ENCODE peak calls at places on chromosomes 6 and 20, in four cellular contexts. Q, P, C and W are unnamed samples.

GRCh38 chr6:33896391-33897192 is 92.8 kb upstream of the MLN start:
- DNase-seq in Q (peak; percentile 12), P (no peak), C (no peak), W (no peak)

GRCh38 chr6:39200498-39201020 is 28.7 kb downstream of the KCNK5 start:
- DNase-seq in Q (no peak), P (no peak), C (no peak), W (no peak)

GRCh38 chr6:125886914-125887313 is 69.7 kb upstream of the HINT3 start:
- DNase-seq in Q (no peak), P (no peak), C (no peak), W (no peak)

GRCh38 chr6:133724726-133725125 is 164.2 kb upstream of the TCF21 start:
- DNase-seq in Q (peak; percentile 69), P (no peak), C (no peak), W (peak; percentile 74)

GRCh38 chr20:32564921-32565734 is 20.0 kb downstream of the NOL4L start:
- DNase-seq in Q (no peak), P (no peak), C (no peak), W (no peak)

GRCh38 chr6:147676896-147677295 is 168.4 kb downstream of the SAMD5 start:
- DNase-seq in Q (no peak), P (no peak), C (no peak), W (no peak)

GRCh38 chr6:29295623-29296022 is 5.9 kb upstream of the OR14J1 start:
- DNase-seq in Q (no peak), P (no peak), C (no peak), W (no peak)

GRCh38 chr6:28658475-28659249 is 133.0 kb downstream of the GPX5 start:
- DNase-seq in Q (peak; percentile 12), P (peak; percentile 36), C (peak; percentile 51), W (peak; percentile 56)

GRCh38 chr6:33729059-33729458 is 17.6 kb upstream of the UQCC2 start:
- DNase-seq in Q (no peak), P (no peak), C (no peak), W (no peak)

GRCh38 chr6:35311390-35312075 is 13.9 kb downstream of the DEF6 start:
- DNase-seq in Q (no peak), P (peak; percentile 22), C (no peak), W (no peak)

GRCh38 chr6:1659816-1660215 is 50.1 kb downstream of the FOXC1 start:
- DNase-seq in Q (no peak), P (no peak), C (no peak), W (no peak)

GRCh38 chr6:11275598-11275997 is 43.1 kb upstream of the NEDD9 start:
- DNase-seq in Q (no peak), P (no peak), C (no peak), W (no peak)

GRCh38 chr6:11810039-11810541 is 31.5 kb upstream of the ADTRP start:
- DNase-seq in Q (peak; percentile 79), P (no peak), C (no peak), W (no peak)

GRCh38 chr6:137241481-137242011 is 22.4 kb upstream of the IFNGR1 start:
- DNase-seq in Q (peak; percentile 46), P (no peak), C (no peak), W (peak; percentile 6)

GRCh38 chr6:43934803-43935602 is 165.0 kb downstream of the VEGFA start:
- DNase-seq in Q (no peak), P (no peak), C (no peak), W (no peak)

GRCh38 chr6:137102050-137102848 is 57.5 kb upstream of the IL20RA start:
- DNase-seq in Q (no peak), P (no peak), C (no peak), W (no peak)

GRCh38 chr6:149560736-149561135 is 5.4 kb upstream of the GINM1 start:
- DNase-seq in Q (no peak), P (peak; percentile 45), C (no peak), W (peak; percentile 29)

GRCh38 chr6:139433647-139434419 is 59.4 kb upstream of the CITED2 start:
- DNase-seq in Q (peak; percentile 73), P (no peak), C (no peak), W (peak; percentile 31)

GRCh38 chr6:119204744-119205143 is 126.3 kb upstream of the FAM184A start:
- DNase-seq in Q (no peak), P (no peak), C (no peak), W (no peak)

GRCh38 chr6:23325065-23325464 is 755.7 kb downstream of the HDGFL1 start:
- DNase-seq in Q (no peak), P (no peak), C (no peak), W (no peak)

GRCh38 chr6:150230877-150231428 is 88.1 kb downstream of the PPP1R14C start:
- DNase-seq in Q (no peak), P (no peak), C (no peak), W (no peak)

GRCh38 chr20:17671051-17671450 is 11.0 kb downstream of the RRBP1 start:
- DNase-seq in Q (no peak), P (no peak), C (no peak), W (no peak)

GRCh38 chr20:3924304-3925112 is 35.3 kb downstream of the PANK2 start:
- DNase-seq in Q (no peak), P (no peak), C (no peak), W (no peak)

GRCh38 chr6:29793036-29793356 is 34.6 kb upstream of the HLA-G start:
- DNase-seq in Q (no peak), P (no peak), C (no peak), W (no peak)

GRCh38 chr6:39945626-39946025 is 11.4 kb upstream of the MOCS1 start:
- DNase-seq in Q (no peak), P (no peak), C (no peak), W (no peak)

GRCh38 chr6:148868314-148868713 is 121.5 kb downstream of the UST start:
- DNase-seq in Q (peak; percentile 86), P (no peak), C (no peak), W (no peak)

GRCh38 chr6:3370361-3371221 is 86.3 kb downstream of the SLC22A23 start:
- DNase-seq in Q (no peak), P (no peak), C (no peak), W (peak; percentile 54)

GRCh38 chr6:138640028-138640427 is 133.5 kb upstream of the CCDC28A start:
- DNase-seq in Q (no peak), P (no peak), C (no peak), W (no peak)

GRCh38 chr20:47489448-47489872 is 12.2 kb upstream of the NCOA3 start:
- DNase-seq in Q (no peak), P (no peak), C (no peak), W (no peak)

GRCh38 chr20:25579081-25579770 is 6.1 kb downstream of the NINL start:
- DNase-seq in Q (no peak), P (no peak), C (no peak), W (peak; percentile 27)

GRCh38 chr6:132392792-132393191 is 8.5 kb downstream of the MOXD1 start:
- DNase-seq in Q (no peak), P (peak; percentile 25), C (no peak), W (peak; percentile 51)

GRCh38 chr20:16639027-16639941 is 66.0 kb upstream of the KIF16B start:
- DNase-seq in Q (no peak), P (no peak), C (no peak), W (peak; percentile 70)

GRCh38 chr6:14079433-14079832 is 38.1 kb upstream of the CD83 start:
- DNase-seq in Q (peak; percentile 53), P (no peak), C (no peak), W (no peak)

DNA sequence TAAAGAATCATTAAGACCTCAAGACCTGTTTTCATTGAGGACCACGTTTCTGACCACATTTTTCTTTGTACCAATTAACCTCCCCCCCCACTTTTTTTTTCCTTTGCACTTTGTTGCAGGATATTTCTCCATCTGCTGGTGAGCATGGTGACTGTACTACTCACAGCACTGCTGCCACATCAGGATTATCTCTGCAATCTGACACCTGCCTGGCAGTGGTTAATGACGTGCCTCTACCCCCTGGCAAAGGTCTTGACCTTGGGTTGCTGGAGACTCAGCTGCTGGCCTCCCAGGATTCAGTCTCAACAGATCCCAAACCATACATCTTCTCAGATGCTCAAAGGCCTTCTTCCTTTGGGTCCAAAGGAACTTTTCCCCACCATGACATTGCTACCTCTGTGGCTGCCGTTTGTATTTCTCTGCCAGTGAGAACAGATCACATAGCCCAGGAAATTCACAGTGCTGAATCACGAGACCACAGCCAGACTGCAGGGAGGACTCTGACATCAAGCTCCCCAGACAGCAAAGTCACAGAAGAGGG is 46.6 kb upstream of the EDN3 start:
- DNase-seq in Q (no peak), P (no peak), C (no peak), W (peak; percentile 20)
- H3K4me1 ChIP-seq in Q (no peaks in the 10 kb centered on the region), P (no peaks in the 10 kb centered on the region), C (no peaks in the 10 kb centered on the region), W (no peaks in the 10 kb centered on the region)

DNA sequence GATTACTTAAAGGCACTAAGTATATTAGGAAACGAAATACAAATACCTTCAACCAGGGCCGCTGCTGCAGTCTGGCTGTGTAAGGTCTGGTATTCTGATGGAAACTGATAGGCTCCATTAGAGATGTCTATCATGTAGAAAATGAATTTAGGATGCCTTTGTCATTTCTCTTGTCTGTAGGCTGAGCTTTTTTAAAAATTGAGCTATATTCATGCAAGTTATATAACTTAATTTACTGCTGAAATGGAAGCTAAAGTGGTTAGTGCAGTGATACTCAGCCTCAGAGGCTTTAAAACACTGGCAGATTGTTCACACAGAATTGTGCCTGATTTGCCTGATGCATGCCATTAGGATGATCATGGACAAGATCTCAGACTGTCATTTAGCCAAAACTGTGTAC is 286.2 kb upstream of the QKI start:
- DNase-seq in Q (no peak), P (no peak), C (no peak), W (no peak)
- H4K5ac ChIP-seq in Q (no peak overlapping the region), P (no peak overlapping the region), C (no peak overlapping the region), W (no peak overlapping the region)

GRCh38 chr20:61100489-61100888 is 151.6 kb upstream of the CDH4 start:
- DNase-seq in Q (no peak), P (no peak), C (no peak), W (no peak)

GRCh38 chr20:61105395-61105794 is 146.7 kb upstream of the CDH4 start:
- DNase-seq in Q (no peak), P (no peak), C (no peak), W (no peak)

GRCh38 chr20:61094581-61094980 is 157.5 kb upstream of the CDH4 start:
- DNase-seq in Q (no peak), P (no peak), C (no peak), W (no peak)

GRCh38 chr20:61096463-61096862 is 155.6 kb upstream of the CDH4 start:
- DNase-seq in Q (no peak), P (no peak), C (no peak), W (no peak)

GRCh38 chr20:61099786-61100185 is 152.3 kb upstream of the CDH4 start:
- DNase-seq in Q (no peak), P (no peak), C (no peak), W (no peak)
- H3K4me2 ChIP-seq in Q (no peak overlapping the region), P (no peak overlapping the region), C (no peak overlapping the region), W (no peak overlapping the region)

GRCh38 chr6:100595456-100595855 is 130.7 kb upstream of the SIM1 start:
- DNase-seq in Q (no peak), P (no peak), C (no peak), W (no peak)
- H3K4me1 ChIP-seq in Q (peaks cover 2% of the 10 kb centered on the region), P (no peaks in the 10 kb centered on the region), C (no peaks in the 10 kb centered on the region), W (no peaks in the 10 kb centered on the region)

DNA sequence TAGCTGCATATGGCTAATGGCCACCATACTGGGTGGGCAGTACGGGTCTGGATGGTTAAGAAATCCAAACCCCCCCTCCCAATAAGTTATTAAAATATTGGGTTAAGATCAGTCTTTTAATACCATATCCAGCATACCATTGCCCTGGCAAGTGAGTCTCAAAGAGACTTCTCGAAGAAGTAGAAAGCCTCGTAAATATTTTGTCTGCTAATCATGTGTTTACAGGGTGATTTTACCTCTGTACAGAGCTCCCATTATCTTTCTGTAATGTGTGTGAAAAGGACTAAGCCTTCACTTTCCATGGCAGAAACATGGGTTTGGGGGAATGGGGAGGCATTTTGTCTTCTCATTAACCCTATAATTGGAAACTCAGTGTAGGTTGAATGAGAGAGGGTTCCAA is 174.7 kb upstream of the LAMP5 start:
- DNase-seq in Q (no peak), P (no peak), C (no peak), W (no peak)
- H4K5ac ChIP-seq in Q (no peak overlapping the region), P (no peak overlapping the region), C (no peak overlapping the region), W (no peak overlapping the region)